ENCODE peak calls at places on chromosome 13, in five cellular contexts. U, C, Q, T and X are unnamed samples.

GRCh38 chr13:112893570-112894422 is 75.2 kb upstream of the MCF2L start:
- DNase-seq in Q (peak), C (peak), T (no peak), U (peak), X (peak)

GRCh38 chr13:20489185-20489820 is 36.4 kb downstream of the CRYL1 start:
- DNase-seq in T (no peak), U (peak), C (no peak), Q (no peak), X (no peak)

GRCh38 chr13:31891472-31891871 is 140.1 kb upstream of the FRY start:
- DNase-seq in Q (no peak), U (peak), C (no peak), T (no peak), X (no peak)

GRCh38 chr13:48709213-48709612 is 55.5 kb downstream of the CYSLTR2 start:
- DNase-seq in C (no peak), U (no peak), Q (no peak), T (no peak), X (no peak)

GRCh38 chr13:30978981-30979956 is 46.8 kb downstream of the TEX26 start:
- DNase-seq in U (peak), Q (peak), C (peak), T (no peak), X (no peak)

GRCh38 chr13:60164490-60164889 is 762 bp upstream of the DIAPH3 start:
- DNase-seq in T (no peak), Q (peak), U (peak), C (no peak), X (no peak)

GRCh38 chr13:27770809-27771208 is 21.5 kb upstream of the GSX1 start:
- DNase-seq in C (peak), T (no peak), U (no peak), Q (peak), X (peak)

GRCh38 chr13:30157616-30157993 is 149.7 kb downstream of the KATNAL1 start:
- DNase-seq in U (no peak), C (no peak), Q (no peak), T (no peak), X (no peak)

GRCh38 chr13:81927347-81927746 is 1586.4 kb upstream of the SPRY2 start:
- DNase-seq in Q (peak), C (no peak), U (no peak), T (no peak), X (no peak)

GRCh38 chr13:106530907-106531520 is 4.4 kb downstream of the EFNB2 start:
- DNase-seq in U (no peak), Q (peak), T (no peak), C (no peak), X (no peak)

GRCh38 chr13:23570931-23571330 is 719 bp downstream of the TNFRSF19 start:
- DNase-seq in C (no peak), Q (no peak), T (no peak), U (no peak), X (no peak)

GRCh38 chr13:114017028-114017630 is 43.3 kb upstream of the C13orf46 start:
- DNase-seq in U (no peak), C (no peak), T (no peak), Q (peak), X (no peak)

GRCh38 chr13:47258384-47258783 is 361.5 kb upstream of the HTR2A start:
- DNase-seq in C (no peak), U (no peak), Q (no peak), T (no peak), X (no peak)

GRCh38 chr13:50646070-50646469 is 197.4 kb downstream of the DLEU7 start:
- DNase-seq in U (no peak), T (no peak), C (no peak), Q (no peak), X (no peak)

GRCh38 chr13:45584816-45585215 is 30.7 kb downstream of the ERICH6B start:
- DNase-seq in Q (peak), C (no peak), U (no peak), T (no peak), X (no peak)
- TF ChIP-seq CTCF in Q (peak), C (no peak), U (no peak), T (no peak), X (no peak)

DNA sequence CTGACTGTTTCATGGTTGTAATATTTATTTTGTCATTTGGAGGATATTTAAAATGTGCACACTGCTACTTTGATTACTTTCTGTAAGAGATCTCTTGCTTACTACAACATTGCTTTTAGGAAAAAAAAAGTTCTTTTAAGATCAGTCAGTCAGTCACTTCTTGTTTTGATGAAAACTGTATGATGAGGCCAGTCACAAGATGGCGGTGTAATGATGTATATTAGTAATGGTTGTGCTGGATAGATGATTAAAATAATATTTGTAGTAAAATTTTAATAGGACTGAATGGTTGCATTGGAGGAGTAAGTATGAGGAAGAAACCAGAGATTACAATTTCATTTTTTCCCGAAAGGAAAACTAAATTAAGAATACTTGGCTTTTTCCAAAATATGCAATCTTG is 2411.1 kb downstream of the PCDH9 start:
- DNase-seq in T (no peak), C (no peak), U (no peak), Q (no peak), X (no peak)
- TF ChIP-seq CTCF in T (no peak), C (no peak), U (no peak), Q (no peak), X (no peak)

DNA sequence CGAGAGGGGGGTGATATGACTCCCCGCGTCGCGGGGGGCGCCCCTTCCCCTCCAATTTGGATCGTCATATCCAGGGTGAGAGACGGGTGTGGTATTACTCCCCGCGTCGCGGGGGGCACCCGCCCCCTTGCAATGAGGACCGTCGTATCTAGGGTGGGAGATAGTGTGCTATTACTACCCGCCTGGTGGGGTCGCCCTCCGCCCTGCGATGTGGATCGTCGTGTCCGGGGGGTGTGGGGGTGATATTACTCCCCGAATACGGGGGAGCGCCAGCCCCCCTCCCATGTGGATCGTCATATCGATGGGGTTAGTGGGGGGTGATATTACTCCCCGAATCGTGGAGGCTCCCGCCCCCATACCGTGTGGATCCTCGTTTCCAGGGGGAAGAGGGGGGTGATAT is 29.2 kb upstream of the RGCC start:
- DNase-seq in T (peak), C (no peak), U (no peak), Q (peak), X (no peak)
- TF ChIP-seq CTCF in T (no peak), C (no peak), U (no peak), Q (peak), X (no peak)

GRCh38 chr13:43304945-43305344 is 281.6 kb downstream of the DNAJC15 start:
- DNase-seq in U (no peak), C (no peak), T (no peak), Q (no peak), X (no peak)
- TF ChIP-seq CTCF in U (no peak), C (no peak), T (no peak), Q (peak), X (no peak)

DNA sequence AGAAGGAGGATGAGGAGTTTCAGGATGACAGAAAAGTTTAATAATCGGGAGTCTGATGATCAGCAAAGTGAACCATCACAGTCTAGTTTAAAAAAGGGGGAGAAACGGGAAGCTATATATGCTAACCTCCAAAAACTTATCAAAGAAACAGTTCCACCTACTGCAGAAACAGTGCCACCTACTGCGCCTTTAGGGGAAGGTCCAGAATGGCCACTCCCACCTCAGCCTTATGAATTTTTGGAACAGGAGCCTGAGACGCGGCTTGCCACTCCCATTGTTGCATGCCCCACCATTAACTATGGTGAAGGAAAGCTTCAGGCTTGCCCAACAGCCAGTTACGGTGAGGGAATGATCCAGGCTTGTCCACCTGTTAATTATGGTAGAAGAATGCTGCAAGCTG is 929.0 kb downstream of the SLITRK6 start:
- DNase-seq in T (no peak), Q (no peak), C (no peak), U (no peak), X (no peak)
- TF ChIP-seq CTCF in T (no peak), Q (peak), C (no peak), U (no peak), X (no peak)